ENCODE peak calls at places on chromosomes 7 and 10, in eight cellular contexts. D, B, S, A, M, I, T and U are unnamed samples.
A peak's percentile ranks its signal among the peaks of the same experiment; 100 is the strongest.

GRCh38 chr7:128904381-128905197 is 5.9 kb downstream of the KCP start:
- DNase-seq in D (no peak), B (no peak), M (peak; percentile 85), A (peak; percentile 69), S (peak; percentile 86), T (no peak), I (no peak), U (no peak)

GRCh38 chr10:5551531-5552375 is 27.0 kb downstream of the CALML3 start:
- DNase-seq in M (no peak), S (peak; percentile 41), B (no peak), D (peak; percentile 5), A (no peak), I (no peak), T (no peak), U (no peak)

GRCh38 chr7:92695308-92696261 is 105.4 kb upstream of the FAM133B start:
- DNase-seq in S (no peak), A (peak; percentile 95), D (peak; percentile 13), B (peak; percentile 66), I (peak; percentile 66), T (no peak), M (no peak), U (peak; percentile 58)

GRCh38 chr10:69794673-69795072 is 7.0 kb upstream of the COL13A1 start:
- DNase-seq in M (no peak), S (no peak), A (no peak), T (no peak), D (no peak), I (no peak), B (no peak), U (no peak)

GRCh38 chr7:50807026-50807730 is 24.5 kb upstream of the GRB10 start:
- DNase-seq in S (no peak), B (no peak), M (no peak), A (no peak), T (no peak), I (no peak), D (no peak), U (no peak)

GRCh38 chr10:5537684-5538083 is 12.9 kb downstream of the CALML3 start:
- DNase-seq in D (no peak), I (no peak), B (no peak), A (no peak), M (no peak), S (no peak), T (no peak), U (no peak)

GRCh38 chr10:49161411-49161997 is 26.7 kb downstream of the TMEM273 start:
- DNase-seq in M (peak; percentile 66), I (no peak), S (no peak), A (peak; percentile 59), T (no peak), B (peak; percentile 30), D (no peak), U (no peak)

GRCh38 chr10:79277579-79277978 is 69.7 kb upstream of the PPIF start:
- DNase-seq in A (no peak), M (no peak), T (no peak), D (no peak), B (peak; percentile 74), S (no peak), I (no peak), U (no peak)

GRCh38 chr7:53740971-53741370 is 705.5 kb downstream of the POM121L12 start:
- DNase-seq in M (no peak), S (no peak), D (no peak), I (no peak), T (no peak), B (no peak), A (no peak), U (no peak)

GRCh38 chr10:88521806-88522205 is 61.3 kb downstream of the RNLS start:
- DNase-seq in I (no peak), D (no peak), T (peak; percentile 29), B (no peak), M (no peak), A (no peak), S (no peak), U (no peak)

GRCh38 chr7:77182261-77182660 is 17.4 kb downstream of the FGL2 start:
- DNase-seq in S (no peak), T (no peak), B (no peak), M (no peak), D (no peak), A (no peak), I (no peak), U (no peak)

GRCh38 chr7:116876664-116877442 is 14.5 kb downstream of the CAPZA2 start:
- DNase-seq in S (no peak), T (no peak), M (no peak), A (peak; percentile 74), D (peak; percentile 27), B (peak; percentile 82), I (no peak), U (no peak)

GRCh38 chr10:13346280-13346819 is 1.7 kb downstream of the SEPHS1 start:
- DNase-seq in M (no peak), S (no peak), I (no peak), D (peak; percentile 21), T (peak; percentile 33), A (peak; percentile 67), B (peak; percentile 48), U (no peak)

GRCh38 chr10:97466755-97467154 is 20.8 kb downstream of the ZDHHC16 start:
- DNase-seq in M (no peak), B (peak; percentile 33), A (no peak), S (no peak), I (peak; percentile 43), T (no peak), D (no peak), U (no peak)

GRCh38 chr10:80660736-80661135 is 123.0 kb downstream of the SH2D4B start:
- DNase-seq in A (no peak), S (no peak), D (no peak), T (no peak), I (no peak), B (peak; percentile 26), M (no peak), U (no peak)

GRCh38 chr7:144834516-144835165 is 1.2 kb downstream of the TPK1 start:
- DNase-seq in S (peak; percentile 24), I (no peak), T (no peak), D (no peak), B (peak; percentile 47), M (peak; percentile 69), A (peak; percentile 55), U (no peak)

GRCh38 chr10:122114156-122114747 is 125.3 kb downstream of the TACC2 start:
- DNase-seq in I (no peak), T (no peak), M (no peak), D (no peak), A (no peak), B (peak; percentile 25), S (no peak), U (no peak)

GRCh38 chr10:122113161-122113944 is 124.4 kb downstream of the TACC2 start:
- DNase-seq in S (no peak), T (peak; percentile 62), I (no peak), A (peak; percentile 74), D (peak; percentile 73), M (no peak), B (peak; percentile 83), U (peak; percentile 73)

GRCh38 chr10:122115874-122116273 is 126.9 kb downstream of the TACC2 start:
- DNase-seq in S (no peak), D (no peak), T (no peak), A (no peak), B (no peak), M (no peak), I (no peak), U (no peak)

GRCh38 chr10:122112021-122112616 is 123.2 kb downstream of the TACC2 start:
- DNase-seq in I (no peak), D (no peak), A (no peak), S (no peak), T (no peak), M (no peak), B (peak; percentile 21), U (no peak)

GRCh38 chr10:122112625-122113160 is 123.7 kb downstream of the TACC2 start:
- DNase-seq in D (peak; percentile 90), T (peak; percentile 69), M (no peak), A (peak; percentile 97), I (peak; percentile 81), B (peak; percentile 92), S (no peak), U (peak; percentile 83)
- TF ChIP-seq CTCF in D (peak; percentile 45), T (no peak), M (no peak), A (peak; percentile 40), I (peak; percentile 38), B (peak; percentile 48), S (no peak), U (no peak)

DNA sequence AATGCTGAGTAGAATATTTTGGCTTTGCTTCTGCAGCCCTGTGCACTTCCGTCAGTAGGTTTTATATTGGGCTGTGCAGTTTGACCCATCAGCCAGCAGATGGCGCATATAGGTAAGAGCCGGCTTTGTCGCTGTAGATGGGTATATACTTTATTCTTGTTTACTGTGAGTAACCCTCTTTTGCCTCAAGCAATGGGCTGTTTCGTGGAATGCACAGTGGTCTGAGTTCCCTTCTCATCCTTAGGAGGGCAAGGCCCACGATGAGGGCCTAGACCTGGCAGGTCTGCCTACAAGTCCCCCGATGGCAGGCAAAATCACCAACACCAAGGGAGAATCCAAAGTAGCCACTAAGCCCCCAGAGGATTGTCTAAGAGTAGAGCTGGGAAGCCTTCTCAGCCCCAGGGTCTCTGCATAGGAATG is 1002.9 kb upstream of the KCND2 start:
- DNase-seq in B (peak; percentile 33), M (peak; percentile 73), S (peak; percentile 84), T (peak; percentile 24), I (peak; percentile 31), A (peak; percentile 83), D (no peak), U (peak; percentile 57)
- TF ChIP-seq CTCF in B (peak; percentile 52), M (peak; percentile 90), S (peak; percentile 99), T (peak; percentile 26), I (peak; percentile 92), A (peak; percentile 90), D (peak; percentile 63), U (peak; percentile 86)

DNA sequence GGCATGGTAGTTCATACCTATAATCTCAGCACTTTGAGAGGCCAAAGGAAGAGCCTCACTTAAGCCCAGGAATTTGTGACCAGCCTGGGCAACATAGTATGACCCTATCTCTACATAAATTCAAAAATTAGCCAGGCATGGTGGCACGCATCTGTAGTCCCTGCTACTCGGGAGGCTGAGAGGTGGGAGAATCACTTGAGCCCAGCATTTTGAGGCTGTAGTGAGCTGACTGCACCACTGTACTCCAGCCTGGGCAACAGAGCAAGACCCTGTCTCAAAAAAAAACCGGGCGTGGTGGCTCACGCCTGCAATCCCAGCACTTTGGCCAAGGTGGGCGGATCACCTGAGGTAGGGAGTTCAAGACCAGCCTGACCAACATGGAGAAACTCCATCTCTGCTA is 19.8 kb downstream of the PARD3 start:
- DNase-seq in M (no peak), S (no peak), A (no peak), I (no peak), B (no peak), D (no peak), T (no peak), U (no peak)
- TF ChIP-seq CTCF in M (no peak), S (no peak), A (no peak), I (no peak), B (no peak), D (no peak), T (no peak), U (no peak)

DNA sequence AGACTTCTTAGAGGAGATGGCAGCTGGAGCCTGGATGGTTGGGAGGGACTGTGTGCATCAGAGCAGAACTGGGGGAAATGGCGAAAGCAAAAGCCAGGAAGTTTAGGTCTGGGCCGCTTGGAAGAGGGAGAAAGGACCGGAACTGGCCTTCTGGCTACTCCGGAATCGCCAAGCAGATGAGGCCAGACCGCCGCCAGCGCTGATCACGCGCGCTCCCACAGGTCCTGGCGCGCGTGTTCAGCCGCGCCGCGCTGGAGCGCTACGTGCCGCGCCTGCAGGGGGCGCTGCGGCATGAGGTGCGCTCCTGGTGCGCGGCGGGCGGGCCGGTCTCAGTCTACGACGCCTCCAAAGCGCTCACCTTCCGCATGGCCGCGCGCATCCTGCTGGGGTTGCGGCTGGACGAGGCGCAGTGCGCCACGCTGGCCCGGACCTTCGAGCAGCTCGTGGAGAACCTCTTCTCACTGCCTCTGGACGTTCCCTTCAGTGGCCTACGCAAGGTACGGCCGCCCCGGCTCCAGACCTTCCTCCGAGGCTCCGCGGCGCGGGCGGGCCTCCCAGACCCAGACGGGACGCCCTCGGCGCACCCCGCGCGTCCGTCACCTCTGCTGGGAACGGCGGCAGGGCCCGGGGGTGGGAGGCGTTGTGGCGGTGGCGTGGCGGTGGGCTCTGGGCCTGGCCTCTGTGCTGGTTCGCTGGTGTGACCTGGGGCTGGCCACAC is 2.1 kb downstream of the CYP26C1 start:
- DNase-seq in T (no peak), S (peak; percentile 65), B (no peak), M (no peak), I (no peak), D (no peak), A (peak; percentile 61), U (peak; percentile 69)
- TF ChIP-seq CTCF in T (no peak), S (peak; percentile 64), B (no peak), M (peak; percentile 35), I (peak; percentile 22), D (peak; percentile 49), A (peak; percentile 63), U (peak; percentile 61)